ENCODE peak calls at places on chromosome X, in six cellular contexts. J is right atrium auricular region; Y is CD4-positive, alpha-beta memory T cell; H is colonic mucosa; I is uterus; O is Peyer's patch. X is an unnamed sample. For H3K4me1, the result is how much of the 10 kb centered on the place peaks cover.

GRCh38 chrX:2451456-2452316 is 49.1 kb downstream of the DHRSX start:
- DNase-seq in J (no peak), Y (no peak), H (no peak), I (no peak), O (no peak), X (no peak)

GRCh38 chrX:119417842-119418241 is 18.7 kb downstream of the SLC25A43 start:
- DNase-seq in J (no peak), Y (no peak), H (no peak), I (no peak), O (no peak), X (peak)

GRCh38 chrX:120120223-120120622 is 4.5 kb upstream of the RHOXF1 start:
- DNase-seq in J (no peak), Y (no peak), H (no peak), I (no peak), O (no peak), X (no peak)

GRCh38 chrX:87299563-87300160 is 217.9 kb upstream of the KLHL4 start:
- DNase-seq in J (no peak), Y (no peak), H (no peak), I (no peak), O (no peak), X (no peak)

GRCh38 chrX:119755981-119756533 is 2.3 kb upstream of the SOWAHD start:
- DNase-seq in J (no peak), Y (peak), H (no peak), I (no peak), O (peak), X (peak)

GRCh38 chrX:6849711-6850415 is 297.6 kb upstream of the STS start:
- DNase-seq in J (no peak), Y (no peak), H (no peak), I (no peak), O (no peak), X (no peak)

GRCh38 chrX:150182176-150182575 is 180.9 kb upstream of the MAMLD1 start:
- DNase-seq in J (no peak), Y (no peak), H (no peak), I (no peak), O (no peak), X (no peak)

GRCh38 chrX:70720721-70721120 is 187.8 kb downstream of the TEX11 start:
- DNase-seq in J (no peak), Y (no peak), H (no peak), I (no peak), O (no peak), X (no peak)

GRCh38 chrX:54640721-54641120 is 110.7 kb downstream of the GNL3L start:
- DNase-seq in J (no peak), Y (no peak), H (no peak), I (no peak), O (no peak), X (no peak)

GRCh38 chrX:111445485-111445884 is 33.5 kb upstream of the DCX start:
- DNase-seq in J (no peak), Y (peak), H (no peak), I (no peak), O (no peak), X (peak)

GRCh38 chrX:24479924-24480722 is 15.0 kb downstream of the PDK3 start:
- DNase-seq in J (no peak), Y (peak), H (peak), I (no peak), O (peak), X (peak)

GRCh38 chrX:149006235-149006634 is 498.9 kb downstream of the IDS start:
- DNase-seq in J (no peak), Y (no peak), H (no peak), I (no peak), O (no peak), X (no peak)

GRCh38 chrX:107715331-107716044 is 60.1 kb downstream of the TSC22D3 start:
- DNase-seq in J (no peak), Y (peak), H (no peak), I (no peak), O (peak), X (peak)

GRCh38 chrX:120512627-120513026 is 43.5 kb upstream of the LAMP2 start:
- DNase-seq in J (no peak), Y (no peak), H (peak), I (no peak), O (no peak), X (no peak)

GRCh38 chrX:52346462-52347165 is 22.2 kb upstream of the XAGE2 start:
- DNase-seq in J (no peak), Y (no peak), H (no peak), I (no peak), O (no peak), X (no peak)

GRCh38 chrX:145484740-145485139 is 237.4 kb downstream of the SPANXN1 start:
- DNase-seq in J (no peak), Y (no peak), H (no peak), I (no peak), O (no peak), X (no peak)

GRCh38 chrX:113305496-113305895 is 464.9 kb upstream of the AMOT start:
- DNase-seq in J (no peak), Y (no peak), H (no peak), I (no peak), O (no peak), X (no peak)

GRCh38 chrX:119655125-119655524 is 37.8 kb downstream of the SEPTIN6 start:
- DNase-seq in J (peak), Y (no peak), H (no peak), I (peak), O (no peak), X (peak)

GRCh38 chrX:147901476-147902126 is 10.1 kb upstream of the FMR1 start:
- DNase-seq in J (no peak), Y (no peak), H (no peak), I (no peak), O (no peak), X (no peak)

GRCh38 chrX:15158736-15159406 is 111.0 kb downstream of the ASB9 start:
- DNase-seq in J (no peak), Y (peak), H (no peak), I (no peak), O (no peak), X (no peak)

GRCh38 chrX:105527759-105528158 is 294.6 kb upstream of the NRK start:
- DNase-seq in J (no peak), Y (no peak), H (no peak), I (no peak), O (no peak), X (no peak)

GRCh38 chrX:68648960-68649359 is 1.5 kb downstream of the STARD8 start:
- DNase-seq in J (no peak), Y (no peak), H (no peak), I (no peak), O (no peak), X (no peak)

DNA sequence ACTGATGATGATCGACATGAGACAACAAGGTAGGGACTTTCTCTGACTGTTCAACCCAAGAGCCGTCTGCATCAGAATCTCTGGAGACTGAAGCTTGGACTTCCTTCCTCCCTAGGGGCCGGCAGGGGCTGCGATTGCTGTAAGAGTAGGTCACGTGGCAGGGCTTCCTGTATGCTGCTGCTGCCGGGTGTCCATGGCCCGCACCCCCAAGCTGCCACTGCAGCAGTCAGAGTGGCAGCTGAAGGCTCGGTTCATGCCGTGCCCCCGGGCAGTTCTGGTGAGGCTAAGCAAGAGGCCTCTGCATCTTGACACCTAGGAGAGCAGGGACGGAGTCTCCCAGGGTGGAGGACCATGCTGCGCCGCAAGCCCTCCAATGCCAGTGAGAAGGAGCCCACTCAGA is at the start of gene SASH3:
- DNase-seq in J (no peak), Y (peak), H (no peak), I (no peak), O (peak), X (peak)
- H3K4me1 ChIP-seq in J (under half), Y (half or more), H (under half), I (under half), O (under half), X (half or more)

DNA sequence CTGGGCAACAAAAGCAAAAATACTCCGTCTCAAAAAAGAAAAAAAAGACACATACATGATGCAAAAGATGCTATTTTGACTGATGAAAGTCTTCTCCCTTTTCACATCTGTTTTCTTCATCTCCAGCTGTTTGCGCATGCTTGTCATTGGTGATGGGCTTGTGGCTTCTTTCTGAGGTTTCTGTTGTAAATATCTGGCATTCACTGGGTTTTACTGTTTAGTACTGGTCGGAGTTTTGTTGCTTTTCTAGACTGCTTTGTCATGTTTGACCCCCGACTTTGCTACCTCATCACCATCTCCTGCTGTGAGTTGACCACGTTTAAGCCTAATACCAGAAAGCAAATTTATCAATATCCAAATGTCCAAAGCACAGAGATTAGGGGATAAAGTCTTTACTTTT is 34.4 kb downstream of the PTCHD1 start:
- DNase-seq in J (no peak), Y (no peak), H (no peak), I (no peak), O (no peak), X (no peak)
- H3K4me1 ChIP-seq in J (under half), Y (under half), H (under half), I (under half), O (under half), X (under half)

DNA sequence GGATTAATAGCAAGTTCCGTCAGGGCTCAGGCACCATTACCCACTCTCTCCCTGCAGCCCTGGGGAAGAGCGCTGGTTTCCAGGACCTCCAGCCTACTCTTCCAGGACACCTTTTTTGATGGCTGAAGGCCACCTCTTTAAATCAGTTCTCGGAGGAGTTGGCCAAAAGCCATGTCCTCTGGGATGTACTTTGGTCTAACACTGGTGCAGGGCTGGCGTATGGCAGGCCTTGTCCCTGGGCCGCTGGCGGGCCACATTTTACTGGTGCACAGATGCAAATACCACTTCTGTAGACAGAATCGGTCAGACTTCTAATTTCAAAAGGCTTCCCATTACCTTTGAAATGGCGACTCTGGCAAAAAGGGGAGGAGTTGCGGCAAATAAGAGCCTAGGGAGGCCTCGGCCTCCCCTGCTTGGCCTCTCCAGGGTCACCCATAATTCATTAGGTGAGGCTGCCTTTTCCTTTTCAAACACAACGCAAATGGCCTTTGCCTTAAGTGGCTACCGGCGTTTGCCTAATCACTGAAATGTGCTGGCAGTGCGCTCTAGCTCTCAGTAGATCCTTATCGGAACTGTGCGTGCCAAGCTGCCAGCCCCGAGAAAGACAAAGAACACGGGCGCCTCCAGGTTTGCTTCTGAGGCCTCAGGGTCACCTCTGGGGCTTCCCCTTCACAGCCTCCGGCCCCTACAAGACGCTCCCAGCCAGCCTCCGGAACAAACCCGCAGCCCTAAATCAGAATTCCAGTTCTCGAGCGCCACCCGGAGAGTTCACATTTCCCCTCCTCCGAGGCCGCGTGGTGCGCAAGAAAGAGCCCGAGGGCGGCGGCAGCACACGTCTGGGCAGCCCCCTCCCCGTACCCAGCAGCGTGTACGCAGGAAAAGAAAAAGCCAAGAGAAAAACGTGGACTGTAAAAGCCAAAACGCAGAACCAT is 76.2 kb upstream of the BCOR start:
- DNase-seq in J (no peak), Y (no peak), H (peak), I (peak), O (peak), X (peak)
- H3K4me1 ChIP-seq in J (under half), Y (under half), H (under half), I (under half), O (under half), X (under half)

DNA sequence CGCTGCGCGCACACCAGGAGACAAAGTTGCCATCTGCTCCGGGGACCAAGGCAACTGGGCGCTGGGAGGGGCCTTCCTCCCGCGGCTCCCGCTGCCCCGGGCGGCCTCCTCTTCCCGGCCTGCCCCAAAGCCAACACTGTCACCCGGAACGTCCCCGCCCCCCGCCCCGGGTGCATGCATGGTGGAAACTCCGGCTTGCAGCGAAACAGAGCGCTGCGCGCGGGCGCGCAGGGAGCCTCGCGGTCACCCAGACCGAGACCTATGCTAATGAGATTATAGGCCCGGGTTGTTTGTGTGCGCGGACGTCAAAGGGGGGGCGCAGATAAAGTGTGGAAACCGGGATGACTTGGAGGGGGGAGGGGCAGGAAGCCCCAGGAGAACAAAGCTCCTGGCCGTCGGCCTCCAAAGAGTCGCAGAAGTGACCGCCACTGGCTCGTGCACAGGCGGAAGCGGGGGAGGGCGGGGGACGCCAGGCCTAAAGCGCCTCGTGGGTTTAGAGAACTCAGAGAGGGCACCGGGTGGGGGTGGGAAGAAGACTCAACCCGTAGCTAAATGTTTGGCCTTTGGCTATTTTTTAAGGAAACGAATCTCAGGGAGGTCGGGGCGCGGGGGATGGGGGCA is 88.8 kb downstream of the BCOR start:
- DNase-seq in J (no peak), Y (no peak), H (no peak), I (peak), O (no peak), X (no peak)
- H3K4me1 ChIP-seq in J (under half), Y (under half), H (under half), I (under half), O (under half), X (half or more)

GRCh38 chrX:57329008-57329407 is 42.5 kb downstream of the FAAH2 start:
- DNase-seq in J (no peak), Y (no peak), H (no peak), I (no peak), O (no peak), X (no peak)
- H3K4me1 ChIP-seq in J (under half), Y (under half), H (under half), I (under half), O (under half), X (under half)

DNA sequence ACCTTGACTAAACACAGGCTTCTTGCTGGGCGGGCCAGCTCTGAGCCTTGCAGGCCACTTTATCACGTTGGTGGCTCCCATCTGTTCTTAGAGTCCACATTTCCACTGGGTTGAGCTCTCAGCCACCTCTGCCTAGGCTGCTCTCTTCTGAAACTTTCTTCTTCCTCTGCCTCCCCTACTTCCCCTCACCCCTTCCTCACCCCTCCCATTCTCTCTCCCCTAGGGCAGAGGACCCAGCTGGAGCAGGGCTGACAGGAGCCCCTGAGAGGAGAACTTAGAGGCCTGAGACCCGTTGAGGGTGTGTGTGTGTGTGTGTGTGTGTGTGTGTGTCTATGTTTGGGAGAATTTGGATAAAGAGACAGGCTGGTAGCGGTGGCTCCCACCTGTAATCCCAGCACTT is 19.9 kb upstream of the TMSB4X start:
- DNase-seq in J (no peak), Y (no peak), H (no peak), I (no peak), O (no peak), X (peak)
- H3K4me1 ChIP-seq in J (under half), Y (half or more), H (under half), I (under half), O (under half), X (half or more)

DNA sequence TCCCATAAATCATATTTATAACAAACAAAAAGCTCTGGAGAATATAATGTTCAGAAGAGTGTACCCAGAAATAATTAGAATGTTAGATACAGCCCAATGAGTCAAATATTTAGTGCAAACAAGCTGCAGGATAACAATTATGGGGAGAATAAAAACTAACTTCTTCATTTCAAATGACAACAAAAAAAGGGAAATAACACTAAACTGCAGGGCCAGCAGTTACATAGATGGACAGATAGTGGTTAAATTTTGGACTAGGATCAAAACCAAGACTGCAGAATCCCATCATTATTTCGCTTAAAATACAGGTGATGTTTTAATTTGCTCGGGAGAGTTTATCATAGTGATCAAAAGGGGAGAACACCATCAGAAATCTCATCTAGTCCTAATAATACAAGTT is 619 bp upstream of the GPR34 start:
- DNase-seq in J (no peak), Y (no peak), H (no peak), I (no peak), O (no peak), X (no peak)
- H3K4me1 ChIP-seq in J (under half), Y (under half), H (under half), I (under half), O (under half), X (under half)